ENCODE peak calls at places on chromosomes 13 and 19, in nine cellular contexts. Z, H, B, A, V, O, C, R and Y are unnamed samples.

GRCh38 chr19:12450817-12451216 is 10.0 kb upstream of the ZNF443 start:
- DNase-seq in Z (no peak), H (no peak), B (no peak), A (no peak), V (no peak), O (no peak), C (no peak), R (no peak), Y (no peak)

GRCh38 chr19:29942404-29943261 is 594 bp downstream of the URI1 start:
- DNase-seq in Z (no peak), H (peak), B (peak), A (peak), V (no peak), O (peak), C (no peak), R (peak), Y (peak)

GRCh38 chr13:59112375-59112774 is 1051.4 kb downstream of the DIAPH3 start:
- DNase-seq in Z (no peak), H (no peak), B (no peak), A (no peak), V (no peak), O (no peak), C (no peak), R (no peak), Y (peak)

GRCh38 chr13:23180711-23181110 is at the start of gene SGCG:
- DNase-seq in Z (no peak), H (no peak), B (no peak), A (no peak), V (no peak), O (no peak), C (no peak), R (no peak), Y (peak)

GRCh38 chr13:79538757-79539156 is 57.8 kb downstream of the NDFIP2 start:
- DNase-seq in Z (no peak), H (no peak), B (no peak), A (no peak), V (no peak), O (no peak), C (no peak), R (no peak), Y (no peak)

GRCh38 chr19:1333789-1334188 is 48.1 kb downstream of the EFNA2 start:
- DNase-seq in Z (no peak), H (no peak), B (no peak), A (no peak), V (no peak), O (no peak), C (no peak), R (no peak), Y (no peak)

GRCh38 chr13:113596321-113597200 is 12.0 kb downstream of the TFDP1 start:
- DNase-seq in Z (no peak), H (no peak), B (no peak), A (no peak), V (peak), O (peak), C (no peak), R (no peak), Y (no peak)

GRCh38 chr19:56087647-56088346 is 33.3 kb downstream of the ZNF787 start:
- DNase-seq in Z (no peak), H (no peak), B (no peak), A (no peak), V (no peak), O (no peak), C (no peak), R (no peak), Y (no peak)

GRCh38 chr13:92804926-92805325 is 421.7 kb upstream of the GPC6 start:
- DNase-seq in Z (no peak), H (no peak), B (no peak), A (no peak), V (no peak), O (no peak), C (no peak), R (no peak), Y (no peak)